ENCODE peak calls at places on chromosomes 11 and 22, in five cellular contexts. One of them, this sample, is unnamed.

GRCh38 chr22:45212306-45212709 is 28.4 kb downstream of the KIAA0930 start:
- DNase-seq in tibial nerve: no peak
- DNase-seq in A549: peak
- DNase-seq in stomach: peak
- DNase-seq in fibroblast of pulmonary artery: peak
- DNase-seq in this sample: peak

GRCh38 chr11:19441752-19442553 is 201.2 kb upstream of the E2F8 start:
- DNase-seq in tibial nerve: no peak
- DNase-seq in A549: peak
- DNase-seq in stomach: peak
- DNase-seq in fibroblast of pulmonary artery: peak
- DNase-seq in this sample: peak

GRCh38 chr11:8253566-8253965 is 10.1 kb downstream of the LMO1 start:
- DNase-seq in tibial nerve: no peak
- DNase-seq in A549: no peak
- DNase-seq in stomach: no peak
- DNase-seq in fibroblast of pulmonary artery: no peak
- DNase-seq in this sample: no peak

GRCh38 chr11:44510372-44510771 is 55.1 kb upstream of the CD82 start:
- DNase-seq in tibial nerve: no peak
- DNase-seq in A549: no peak
- DNase-seq in stomach: no peak
- DNase-seq in fibroblast of pulmonary artery: no peak
- DNase-seq in this sample: no peak

GRCh38 chr11:27991731-27992130 is 116.2 kb downstream of the KIF18A start:
- DNase-seq in tibial nerve: no peak
- DNase-seq in A549: no peak
- DNase-seq in stomach: no peak
- DNase-seq in fibroblast of pulmonary artery: peak
- DNase-seq in this sample: no peak

GRCh38 chr22:20085651-20086050 is 5.6 kb downstream of the DGCR8 start:
- DNase-seq in tibial nerve: no peak
- DNase-seq in A549: no peak
- DNase-seq in stomach: no peak
- DNase-seq in fibroblast of pulmonary artery: no peak
- DNase-seq in this sample: no peak

GRCh38 chr11:65859812-65860277 is 388 bp upstream of the MUS81 start:
- DNase-seq in tibial nerve: no peak
- DNase-seq in A549: no peak
- DNase-seq in stomach: no peak
- DNase-seq in fibroblast of pulmonary artery: no peak
- DNase-seq in this sample: no peak

GRCh38 chr11:10327254-10327653 is 22.4 kb downstream of the ADM start:
- DNase-seq in tibial nerve: no peak
- DNase-seq in A549: no peak
- DNase-seq in stomach: no peak
- DNase-seq in fibroblast of pulmonary artery: peak
- DNase-seq in this sample: peak

GRCh38 chr11:134657631-134658030 is 245.6 kb upstream of the B3GAT1 start:
- DNase-seq in tibial nerve: no peak
- DNase-seq in A549: no peak
- DNase-seq in stomach: peak
- DNase-seq in fibroblast of pulmonary artery: no peak
- DNase-seq in this sample: no peak

GRCh38 chr11:102709211-102709980 is 3.8 kb upstream of the MMP27 start:
- DNase-seq in tibial nerve: no peak
- DNase-seq in A549: no peak
- DNase-seq in stomach: no peak
- DNase-seq in fibroblast of pulmonary artery: no peak
- DNase-seq in this sample: peak

GRCh38 chr11:2929880-2930704 is 872 bp upstream of the PHLDA2 start:
- DNase-seq in tibial nerve: no peak
- DNase-seq in A549: peak
- DNase-seq in stomach: peak
- DNase-seq in fibroblast of pulmonary artery: no peak
- DNase-seq in this sample: peak

GRCh38 chr22:17865183-17866055 is 91.2 kb upstream of the BID start:
- DNase-seq in tibial nerve: no peak
- DNase-seq in A549: no peak
- DNase-seq in stomach: no peak
- DNase-seq in fibroblast of pulmonary artery: no peak
- DNase-seq in this sample: no peak

GRCh38 chr11:107473797-107474196 is 16.2 kb upstream of the CWF19L2 start:
- DNase-seq in tibial nerve: no peak
- DNase-seq in A549: no peak
- DNase-seq in stomach: no peak
- DNase-seq in fibroblast of pulmonary artery: peak
- DNase-seq in this sample: no peak

GRCh38 chr11:19705936-19706335 is 6.7 kb upstream of the NAV2 start:
- DNase-seq in tibial nerve: no peak
- DNase-seq in A549: no peak
- DNase-seq in stomach: no peak
- DNase-seq in fibroblast of pulmonary artery: no peak
- DNase-seq in this sample: no peak

GRCh38 chr22:35684270-35684700 is 33.4 kb upstream of the APOL5 start:
- DNase-seq in tibial nerve: no peak
- DNase-seq in A549: no peak
- DNase-seq in stomach: no peak
- DNase-seq in fibroblast of pulmonary artery: peak
- DNase-seq in this sample: peak

GRCh38 chr11:86360775-86361395 is 13.8 kb upstream of the CCDC81 start:
- DNase-seq in tibial nerve: no peak
- DNase-seq in A549: peak
- DNase-seq in stomach: no peak
- DNase-seq in fibroblast of pulmonary artery: peak
- DNase-seq in this sample: peak

GRCh38 chr22:47034905-47035419 is 272.5 kb downstream of the TBC1D22A start:
- DNase-seq in tibial nerve: no peak
- DNase-seq in A549: no peak
- DNase-seq in stomach: no peak
- DNase-seq in fibroblast of pulmonary artery: no peak
- DNase-seq in this sample: no peak

GRCh38 chr22:47135338-47135737 is 372.9 kb downstream of the TBC1D22A start:
- DNase-seq in tibial nerve: no peak
- DNase-seq in A549: no peak
- DNase-seq in stomach: no peak
- DNase-seq in fibroblast of pulmonary artery: no peak
- DNase-seq in this sample: no peak

GRCh38 chr11:69801513-69802335 is 17.5 kb downstream of the FGF3 start:
- DNase-seq in tibial nerve: no peak
- DNase-seq in A549: no peak
- DNase-seq in stomach: peak
- DNase-seq in fibroblast of pulmonary artery: peak
- DNase-seq in this sample: peak

GRCh38 chr11:2788751-2789140 is 89.0 kb upstream of the KCNQ1OT1 start:
- DNase-seq in tibial nerve: no peak
- DNase-seq in A549: no peak
- DNase-seq in stomach: peak
- DNase-seq in fibroblast of pulmonary artery: no peak
- DNase-seq in this sample: no peak

GRCh38 chr11:117010808-117011540 is 87.3 kb downstream of the SIK3 start:
- DNase-seq in tibial nerve: no peak
- DNase-seq in A549: peak
- DNase-seq in stomach: no peak
- DNase-seq in fibroblast of pulmonary artery: peak
- DNase-seq in this sample: peak

GRCh38 chr11:120877746-120878365 is 146.0 kb upstream of the TBCEL start:
- DNase-seq in tibial nerve: no peak
- DNase-seq in A549: no peak
- DNase-seq in stomach: no peak
- DNase-seq in fibroblast of pulmonary artery: no peak
- DNase-seq in this sample: no peak

GRCh38 chr22:49426618-49427266 is 400.9 kb downstream of the BRD1 start:
- DNase-seq in tibial nerve: no peak
- DNase-seq in A549: no peak
- DNase-seq in stomach: no peak
- DNase-seq in fibroblast of pulmonary artery: no peak
- DNase-seq in this sample: no peak

GRCh38 chr11:116870054-116870453 is 32.6 kb upstream of the APOA1 start:
- DNase-seq in tibial nerve: no peak
- DNase-seq in A549: no peak
- DNase-seq in stomach: no peak
- DNase-seq in fibroblast of pulmonary artery: no peak
- DNase-seq in this sample: no peak

GRCh38 chr11:122979103-122979814 is 2.4 kb downstream of the BSX start:
- DNase-seq in tibial nerve: no peak
- DNase-seq in A549: no peak
- DNase-seq in stomach: no peak
- DNase-seq in fibroblast of pulmonary artery: no peak
- DNase-seq in this sample: no peak

GRCh38 chr11:2929511-2929879 is 275 bp upstream of the PHLDA2 start:
- DNase-seq in tibial nerve: no peak
- DNase-seq in A549: peak
- DNase-seq in stomach: peak
- DNase-seq in fibroblast of pulmonary artery: peak
- DNase-seq in this sample: peak

GRCh38 chr11:114301088-114301487 is 4.9 kb downstream of the NNMT start:
- DNase-seq in tibial nerve: no peak
- DNase-seq in A549: no peak
- DNase-seq in stomach: no peak
- DNase-seq in fibroblast of pulmonary artery: no peak
- DNase-seq in this sample: no peak
- H3K4me3 ChIP-seq in tibial nerve: peak
- H3K4me3 ChIP-seq in A549: peak
- H3K4me3 ChIP-seq in stomach: peak
- H3K4me3 ChIP-seq in fibroblast of pulmonary artery: peak
- H3K4me3 ChIP-seq in this sample: peak

GRCh38 chr11:45881708-45882368 is 3.6 kb upstream of the MAPK8IP1 start:
- DNase-seq in tibial nerve: no peak
- DNase-seq in A549: no peak
- DNase-seq in stomach: no peak
- DNase-seq in fibroblast of pulmonary artery: peak
- DNase-seq in this sample: peak

GRCh38 chr11:45877221-45877620 is 8.2 kb upstream of the MAPK8IP1 start:
- DNase-seq in tibial nerve: no peak
- DNase-seq in A549: no peak
- DNase-seq in stomach: no peak
- DNase-seq in fibroblast of pulmonary artery: no peak
- DNase-seq in this sample: no peak

GRCh38 chr11:45877845-45878244 is 7.6 kb upstream of the MAPK8IP1 start:
- DNase-seq in tibial nerve: no peak
- DNase-seq in A549: no peak
- DNase-seq in stomach: no peak
- DNase-seq in fibroblast of pulmonary artery: no peak
- DNase-seq in this sample: no peak

GRCh38 chr11:45880772-45881570 is 4.5 kb upstream of the MAPK8IP1 start:
- DNase-seq in tibial nerve: no peak
- DNase-seq in A549: no peak
- DNase-seq in stomach: no peak
- DNase-seq in fibroblast of pulmonary artery: peak
- DNase-seq in this sample: peak

GRCh38 chr11:45879803-45880685 is 5.4 kb upstream of the MAPK8IP1 start:
- DNase-seq in tibial nerve: no peak
- DNase-seq in A549: no peak
- DNase-seq in stomach: no peak
- DNase-seq in fibroblast of pulmonary artery: peak
- DNase-seq in this sample: no peak
- TF ChIP-seq CTCF in tibial nerve: no peak
- TF ChIP-seq CTCF in A549: no peak
- TF ChIP-seq CTCF in stomach: no peak
- TF ChIP-seq CTCF in fibroblast of pulmonary artery: no peak
- TF ChIP-seq CTCF in this sample: no peak

DNA sequence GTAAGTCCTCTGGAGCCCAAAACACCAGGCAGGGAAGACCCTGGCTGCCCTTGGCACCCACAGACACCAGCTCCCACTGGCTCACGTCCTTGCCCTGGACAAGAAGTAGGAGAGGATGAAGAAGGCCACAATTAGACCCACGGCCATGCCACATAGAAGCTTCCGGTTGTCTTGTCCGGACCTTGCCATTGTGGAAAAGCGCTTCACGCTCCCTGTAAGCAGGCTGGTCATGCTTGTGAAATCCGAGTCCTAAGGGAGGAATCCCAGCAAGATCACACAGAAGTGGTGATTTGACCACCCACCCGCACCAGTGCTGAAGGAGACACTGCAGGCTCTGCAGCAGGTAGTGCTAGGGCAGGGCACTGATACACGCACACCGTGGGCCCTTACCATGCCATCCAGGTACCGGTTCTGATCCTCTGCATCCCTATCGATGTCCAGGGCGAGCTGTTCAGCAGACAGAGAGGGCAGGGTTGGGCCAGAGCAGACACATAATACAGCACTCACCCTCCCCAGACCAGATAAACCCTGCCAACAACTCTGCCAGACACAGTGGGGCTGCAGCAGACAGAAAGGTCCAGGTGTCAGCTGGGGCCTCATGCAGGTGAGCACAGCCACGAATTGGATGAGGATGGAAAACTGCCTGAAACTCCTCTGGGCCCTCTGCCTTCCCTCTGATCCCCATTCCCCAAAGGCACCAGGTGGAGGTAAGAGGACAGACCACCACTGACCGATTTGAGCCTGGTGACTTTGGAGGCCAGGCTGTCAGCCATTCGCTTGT is 1.8 kb downstream of the BET1L start:
- DNase-seq in tibial nerve: no peak
- DNase-seq in A549: no peak
- DNase-seq in stomach: peak
- DNase-seq in fibroblast of pulmonary artery: no peak
- DNase-seq in this sample: no peak
- H3K4me3 ChIP-seq in tibial nerve: peak
- H3K4me3 ChIP-seq in A549: no peak
- H3K4me3 ChIP-seq in stomach: peak
- H3K4me3 ChIP-seq in fibroblast of pulmonary artery: peak
- H3K4me3 ChIP-seq in this sample: peak

DNA sequence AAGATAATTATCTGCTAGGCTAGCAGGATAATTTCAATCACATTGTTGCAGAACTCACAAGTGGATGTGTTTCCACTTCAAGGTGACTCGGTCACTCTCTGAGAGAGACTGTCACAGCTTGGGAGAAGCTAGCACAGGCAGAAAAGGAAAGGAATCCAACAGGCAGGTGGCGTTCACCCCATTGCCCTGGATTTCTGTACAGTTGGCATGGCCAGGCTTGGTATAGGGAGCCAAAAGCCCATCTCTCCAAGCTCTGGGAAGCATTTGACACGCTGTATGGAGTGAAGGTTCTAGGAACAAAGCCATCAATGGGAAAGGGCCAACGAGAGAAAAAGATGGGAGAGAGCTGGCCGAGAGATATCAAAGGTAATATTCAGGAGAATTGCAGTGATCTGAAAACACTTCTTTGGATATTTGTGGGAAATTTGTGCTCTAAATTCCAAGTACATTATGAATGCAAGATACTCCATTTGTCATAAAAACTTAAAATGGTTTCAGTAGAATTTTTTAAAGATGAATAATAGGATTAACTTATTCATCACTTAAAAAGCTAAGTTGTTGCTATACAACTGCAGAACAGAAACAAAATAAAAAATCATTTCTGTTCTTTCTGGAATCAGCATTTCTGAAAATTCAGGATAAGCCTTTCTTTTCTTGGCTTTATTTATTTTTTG is 223.5 kb upstream of the NTM start:
- DNase-seq in tibial nerve: no peak
- DNase-seq in A549: no peak
- DNase-seq in stomach: no peak
- DNase-seq in fibroblast of pulmonary artery: no peak
- DNase-seq in this sample: no peak
- TF ChIP-seq CTCF in tibial nerve: no peak
- TF ChIP-seq CTCF in A549: no peak
- TF ChIP-seq CTCF in stomach: no peak
- TF ChIP-seq CTCF in fibroblast of pulmonary artery: no peak
- TF ChIP-seq CTCF in this sample: no peak

This sample was measured in choroid plexus epithelial cell.